ENCODE peak calls at places on chromosome 12, in six cellular contexts. Z is sciatic nerve; M is effector memory CD4-positive, alpha-beta T cell; T is M059J; B is AG10803; I is GM13977. Y is an unnamed sample.

GRCh38 chr12:109759595-109759994 is 46.0 kb downstream of the FAM222A start:
- DNase-seq in M (no peak), Z (peak), I (no peak), B (no peak), T (no peak), Y (no peak)

GRCh38 chr12:22083167-22083566 is 37.1 kb downstream of the CMAS start:
- DNase-seq in B (peak), M (no peak), Z (no peak), T (peak), I (peak), Y (peak)

GRCh38 chr12:132524405-132524804 is 34.5 kb downstream of the FBRSL1 start:
- DNase-seq in T (peak), I (no peak), Z (no peak), B (peak), M (no peak), Y (peak)

GRCh38 chr12:11746024-11746771 is 96.7 kb downstream of the ETV6 start:
- DNase-seq in I (no peak), B (peak), T (peak), M (no peak), Z (no peak), Y (peak)

GRCh38 chr12:3527181-3527580 is 36.2 kb downstream of the PRMT8 start:
- DNase-seq in I (no peak), Z (no peak), M (no peak), T (peak), B (peak), Y (no peak)

GRCh38 chr12:123264642-123265041 is 7.0 kb downstream of the CDK2AP1 start:
- DNase-seq in T (no peak), M (no peak), I (no peak), B (no peak), Z (no peak), Y (peak)

GRCh38 chr12:67220065-67220464 is 49.1 kb upstream of the CAND1 start:
- DNase-seq in B (no peak), T (peak), Z (no peak), M (no peak), I (no peak), Y (peak)

GRCh38 chr12:126784328-126784921 is 1482.5 kb upstream of the TMEM132C start:
- DNase-seq in Z (no peak), I (no peak), T (peak), M (no peak), B (peak), Y (peak)

GRCh38 chr12:62866451-62867082 is 68.4 kb downstream of the PPM1H start:
- DNase-seq in Z (no peak), T (peak), B (peak), I (no peak), M (no peak), Y (no peak)

GRCh38 chr12:76558684-76559276 is 791 bp downstream of the OSBPL8 start:
- DNase-seq in I (peak), T (peak), M (peak), B (peak), Z (peak), Y (peak)

GRCh38 chr12:32146074-32146873 is 39.6 kb downstream of the BICD1 start:
- DNase-seq in I (no peak), M (no peak), Z (no peak), T (no peak), B (no peak), Y (peak)

GRCh38 chr12:6632026-6632978 is 3.5 kb downstream of the LPAR5 start:
- DNase-seq in T (no peak), Z (no peak), I (peak), M (peak), B (no peak), Y (peak)

GRCh38 chr12:62162214-62162613 is 98.0 kb upstream of the USP15 start:
- DNase-seq in Z (no peak), M (no peak), B (no peak), I (no peak), T (no peak), Y (peak)

GRCh38 chr12:117900561-117900960 is 68.2 kb downstream of the KSR2 start:
- DNase-seq in M (no peak), T (peak), Z (no peak), I (no peak), B (peak), Y (no peak)

GRCh38 chr12:56688846-56689113 is 696 bp upstream of the PTGES3 start:
- DNase-seq in M (no peak), Z (peak), I (peak), T (no peak), B (no peak), Y (no peak)

GRCh38 chr12:89324437-89324836 is 27.9 kb downstream of the DUSP6 start:
- DNase-seq in B (no peak), I (no peak), M (no peak), Z (no peak), T (no peak), Y (no peak)

GRCh38 chr12:131035268-131035681 is 81.6 kb downstream of the ADGRD1 start:
- DNase-seq in B (no peak), I (peak), T (no peak), M (no peak), Z (no peak), Y (peak)

GRCh38 chr12:11719678-11720099 is 70.2 kb downstream of the ETV6 start:
- DNase-seq in B (peak), T (peak), M (no peak), Z (peak), I (no peak), Y (no peak)

GRCh38 chr12:115755752-115756140 is 521.7 kb downstream of the MED13L start:
- DNase-seq in I (no peak), Z (no peak), B (no peak), M (no peak), T (no peak), Y (no peak)

GRCh38 chr12:112665971-112666370 is 125.6 kb upstream of the RPH3A start:
- DNase-seq in B (no peak), M (no peak), Z (no peak), I (no peak), T (no peak), Y (no peak)

GRCh38 chr12:43835264-43835655 is 621 bp upstream of the TMEM117 start:
- DNase-seq in B (no peak), I (no peak), M (no peak), T (peak), Z (no peak), Y (no peak)

GRCh38 chr12:49953961-49954835 is 3.7 kb downstream of the AQP2 start:
- DNase-seq in M (no peak), B (no peak), I (no peak), Z (no peak), T (no peak), Y (no peak)

GRCh38 chr12:48286665-48287064 is 64.1 kb downstream of the ZNF641 start:
- DNase-seq in M (no peak), T (peak), Z (no peak), B (no peak), I (no peak), Y (peak)

GRCh38 chr12:119989619-119990381 is 764 bp downstream of the BICDL1 start:
- DNase-seq in Z (peak), B (peak), I (peak), T (peak), M (peak), Y (peak)

GRCh38 chr12:724194-724855 is 28.1 kb upstream of the WNK1 start:
- DNase-seq in M (no peak), T (peak), I (no peak), B (no peak), Z (no peak), Y (peak)

GRCh38 chr12:48202766-48203165 is 326 bp downstream of the OR10AD1 start:
- DNase-seq in B (no peak), Z (no peak), I (no peak), M (no peak), T (no peak), Y (no peak)

GRCh38 chr12:127170271-127171180 is 1096.4 kb upstream of the TMEM132C start:
- DNase-seq in I (no peak), T (no peak), M (no peak), Z (no peak), B (peak), Y (no peak)

GRCh38 chr12:96623155-96623554 is 133.8 kb downstream of the CFAP54 start:
- DNase-seq in Z (no peak), I (no peak), M (no peak), T (no peak), B (no peak), Y (no peak)

GRCh38 chr12:43396671-43397070 is 155.3 kb downstream of the ADAMTS20 start:
- DNase-seq in I (no peak), Z (no peak), T (no peak), B (no peak), M (no peak), Y (no peak)

GRCh38 chr12:34399631-34400422 is 377.5 kb downstream of the ALG10 start:
- DNase-seq in B (no peak), T (no peak), Z (peak), M (no peak), I (peak), Y (no peak)

GRCh38 chr12:98238513-98238912 is 276.9 kb upstream of the TMPO start:
- DNase-seq in M (no peak), T (peak), I (no peak), B (peak), Z (no peak), Y (no peak)

GRCh38 chr12:79400481-79400880 is 290.3 kb downstream of the PAWR start:
- DNase-seq in I (no peak), T (no peak), M (no peak), Z (no peak), B (no peak), Y (no peak)

GRCh38 chr12:15638231-15638630 is 151.0 kb downstream of the EPS8 start:
- DNase-seq in I (no peak), M (no peak), Z (no peak), B (no peak), T (peak), Y (no peak)

GRCh38 chr12:54016478-54016964 is 7.7 kb downstream of the HOXC8 start:
- DNase-seq in T (peak), B (peak), I (no peak), Z (no peak), M (no peak), Y (no peak)

Y was measured in GM12865.